ENCODE peak calls at places on chromosomes 4 and X, in four cellular contexts. Z is K562, D is H1, R is HepG2. B is an unnamed sample.

GRCh38 chr4:87188932-87189331 is 31.5 kb downstream of the KLHL8 start:
- DNase-seq in D (no peak), R (no peak), Z (no peak), B (no peak)

GRCh38 chrX:21781525-21781924 is 23.6 kb upstream of the SMPX start:
- DNase-seq in Z (no peak), D (no peak), R (no peak), B (no peak)

GRCh38 chr4:5931526-5931925 is 38.6 kb upstream of the CRMP1 start:
- DNase-seq in Z (no peak), R (no peak), D (no peak), B (no peak)

GRCh38 chr4:55723403-55723802 is 87.3 kb upstream of the NMU start:
- DNase-seq in R (no peak), D (no peak), Z (peak; percentile 40), B (no peak)

GRCh38 chr4:128306992-128307581 is 19.5 kb upstream of the PGRMC2 start:
- DNase-seq in Z (peak; percentile 56), R (no peak), D (no peak), B (no peak)

GRCh38 chr4:126859314-126859713 is 773.4 kb upstream of the INTU start:
- DNase-seq in R (no peak), Z (no peak), D (no peak), B (no peak)

GRCh38 chrX:12986886-12987285 is 12.0 kb downstream of the TMSB4X start:
- DNase-seq in R (no peak), D (no peak), Z (no peak), B (no peak)

GRCh38 chrX:71534773-71535544 is 2.1 kb downstream of the OGT start:
- DNase-seq in D (no peak), R (peak; percentile 13), Z (no peak), B (no peak)

GRCh38 chr4:106063009-106063408 is 167.7 kb downstream of the NPNT start:
- DNase-seq in D (no peak), Z (no peak), R (no peak), B (peak; percentile 36)

GRCh38 chr4:31290836-31291235 is 570.7 kb downstream of the PCDH7 start:
- DNase-seq in D (peak; percentile 3), R (no peak), Z (no peak), B (no peak)

GRCh38 chr4:88054909-88055308 is 47.5 kb downstream of the PKD2 start:
- DNase-seq in Z (peak; percentile 34), R (peak; percentile 70), D (no peak), B (peak; percentile 77)

GRCh38 chr4:89625599-89626293 is 211.2 kb downstream of the SNCA start:
- DNase-seq in Z (no peak), D (no peak), R (no peak), B (no peak)

GRCh38 chrX:10166731-10167149 is 10.0 kb downstream of the CLCN4 start:
- DNase-seq in R (peak; percentile 39), D (no peak), Z (no peak), B (no peak)

GRCh38 chr4:47145630-47146029 is 114.3 kb downstream of the GABRB1 start:
- DNase-seq in R (peak; percentile 1), D (no peak), Z (no peak), B (peak; percentile 2)

GRCh38 chr4:57373971-57374370 is 263.8 kb upstream of the IGFBP7 start:
- DNase-seq in Z (no peak), R (no peak), D (no peak), B (no peak)

GRCh38 chr4:155665054-155665453 is 1.6 kb upstream of the GUCY1A1 start:
- DNase-seq in Z (no peak), R (no peak), D (no peak), B (no peak)

GRCh38 chr4:6762244-6762615 is 20.3 kb upstream of the KIAA0232 start:
- DNase-seq in D (no peak), R (no peak), Z (no peak), B (no peak)

GRCh38 chr4:153451931-153452660 is 14.1 kb upstream of the TMEM131L start:
- DNase-seq in R (no peak), D (peak; percentile 46), Z (no peak), B (no peak)

GRCh38 chr4:13881880-13882279 is 254.4 kb upstream of the BOD1L1 start:
- DNase-seq in Z (no peak), D (no peak), R (no peak), B (no peak)

GRCh38 chrX:134718329-134719317 is 60.4 kb upstream of the PLAC1 start:
- DNase-seq in D (no peak), R (no peak), Z (peak; percentile 44), B (peak; percentile 94)

GRCh38 chrX:109345866-109346265 is 136.0 kb downstream of the GUCY2F start:
- DNase-seq in D (no peak), R (no peak), Z (no peak), B (peak; percentile 84)

GRCh38 chr4:159689526-159689925 is 586.6 kb downstream of the RAPGEF2 start:
- DNase-seq in Z (no peak), R (no peak), D (no peak), B (no peak)

GRCh38 chr4:149523039-149523438 is 292.6 kb downstream of the IQCM start:
- DNase-seq in Z (no peak), R (no peak), D (no peak), B (no peak)

GRCh38 chrX:130885996-130886395 is 17.0 kb downstream of the ENOX2 start:
- DNase-seq in D (no peak), R (no peak), Z (no peak), B (no peak)

GRCh38 chr4:143399113-143399949 is 62.7 kb downstream of the GAB1 start:
- DNase-seq in D (no peak), R (peak; percentile 39), Z (peak; percentile 61), B (peak; percentile 72)

GRCh38 chr4:94582517-94582916 is 130.8 kb downstream of the PDLIM5 start:
- DNase-seq in D (no peak), R (no peak), Z (no peak), B (no peak)
- H3K27ac ChIP-seq in D (no peak overlapping the region), R (no peak overlapping the region), Z (no peak overlapping the region), B (peak overlapping the region; percentile 34)

GRCh38 chr4:93828332-93828829 is at the start of gene ATOH1:
- DNase-seq in R (no peak), D (peak; percentile 84), Z (no peak), B (no peak)

GRCh38 chr4:93827272-93827947 is 1.1 kb upstream of the ATOH1 start:
- DNase-seq in R (no peak), D (peak; percentile 73), Z (no peak), B (no peak)

GRCh38 chr4:93830090-93830818 is 1.7 kb downstream of the ATOH1 start:
- DNase-seq in D (no peak), Z (no peak), R (no peak), B (no peak)

GRCh38 chr4:93828830-93829530 is 427 bp downstream of the ATOH1 start:
- DNase-seq in D (no peak), R (no peak), Z (no peak), B (no peak)

DNA sequence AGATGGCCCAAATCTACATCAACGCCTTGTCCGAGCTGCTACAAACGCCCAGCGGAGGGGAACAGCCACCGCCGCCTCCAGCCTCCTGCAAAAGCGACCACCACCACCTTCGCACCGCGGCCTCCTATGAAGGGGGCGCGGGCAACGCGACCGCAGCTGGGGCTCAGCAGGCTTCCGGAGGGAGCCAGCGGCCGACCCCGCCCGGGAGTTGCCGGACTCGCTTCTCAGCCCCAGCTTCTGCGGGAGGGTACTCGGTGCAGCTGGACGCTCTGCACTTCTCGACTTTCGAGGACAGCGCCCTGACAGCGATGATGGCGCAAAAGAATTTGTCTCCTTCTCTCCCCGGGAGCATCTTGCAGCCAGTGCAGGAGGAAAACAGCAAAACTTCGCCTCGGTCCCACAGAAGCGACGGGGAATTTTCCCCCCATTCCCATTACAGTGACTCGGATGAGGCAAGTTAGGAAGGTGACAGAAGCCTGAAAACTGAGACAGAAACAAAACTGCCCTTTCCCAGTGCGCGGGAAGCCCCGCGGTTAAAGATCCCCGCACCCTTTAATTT is 1.1 kb downstream of the ATOH1 start:
- DNase-seq in D (no peak), Z (no peak), R (no peak), B (no peak)
- TF ChIP-seq EZH2 in D (no peak), Z (no peak), R (no peak), B (peak; percentile 72)

GRCh38 chr4:15239866-15240265 is 188.0 kb upstream of the C1QTNF7 start:
- DNase-seq in D (no peak), Z (no peak), R (no peak), B (no peak)

GRCh38 chr4:15241946-15242345 is 185.9 kb upstream of the C1QTNF7 start:
- DNase-seq in D (no peak), Z (no peak), R (no peak), B (no peak)

GRCh38 chr4:15234585-15235126 is 193.2 kb upstream of the C1QTNF7 start:
- DNase-seq in Z (no peak), R (no peak), D (no peak), B (no peak)

GRCh38 chr4:15240764-15241163 is 187.1 kb upstream of the C1QTNF7 start:
- DNase-seq in R (no peak), Z (no peak), D (no peak), B (no peak)

DNA sequence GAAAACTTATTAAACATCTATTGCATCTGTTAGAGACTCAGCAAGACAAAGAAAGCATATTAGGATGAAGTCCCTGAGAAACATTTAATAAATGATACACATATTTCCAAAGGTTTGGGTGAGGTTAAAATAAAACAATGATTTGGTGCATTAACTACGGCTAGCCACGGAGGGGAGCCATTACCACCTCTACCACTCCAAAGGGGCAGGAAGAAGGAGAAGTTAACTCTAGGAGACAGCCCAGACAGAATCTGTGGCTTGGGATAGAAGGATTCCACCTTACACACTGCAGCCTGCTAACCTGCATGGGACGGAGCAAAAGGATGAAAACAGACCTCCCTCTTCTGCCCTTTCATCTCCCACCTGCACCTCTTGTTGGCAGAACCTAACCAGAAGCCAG is 189.1 kb upstream of the C1QTNF7 start:
- DNase-seq in R (peak; percentile 5), Z (peak; percentile 23), D (no peak), B (peak; percentile 11)
- TF ChIP-seq JUN in R (no peak), Z (no peak), D (no peak), B (no peak)

DNA sequence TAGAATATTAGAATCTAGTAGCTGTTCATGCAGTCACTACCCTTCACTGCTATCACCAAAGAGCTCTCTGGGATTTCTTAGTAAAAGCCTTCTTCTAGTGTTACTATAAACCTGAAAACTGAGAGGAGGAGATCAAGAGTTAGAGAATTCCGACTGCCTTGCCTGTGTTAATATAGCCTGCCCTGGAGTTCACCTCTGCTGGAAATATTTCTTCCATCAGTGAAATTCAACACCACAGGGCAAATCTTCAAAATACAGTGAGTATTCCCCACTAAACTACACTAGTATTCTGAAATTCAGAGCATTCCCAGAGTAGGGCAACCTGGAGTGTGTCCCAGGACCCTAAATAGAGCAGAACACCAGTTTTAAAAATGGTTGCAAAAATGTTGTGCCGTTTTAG is 301.1 kb downstream of the ARHGAP24 start:
- DNase-seq in D (no peak), Z (no peak), R (no peak), B (no peak)
- H3K27ac ChIP-seq in D (no peak overlapping the region), Z (no peak overlapping the region), R (no peak overlapping the region), B (peak overlapping the region; percentile 100)